ENCODE peak calls at places on chromosome 21, in ten cellular contexts. One of them, this sample, is unnamed.

GRCh38 chr21:46093668-46094400 is 4.1 kb upstream of the COL6A2 start:
- DNase-seq in effector memory CD8-positive, alpha-beta T cell: peak
- DNase-seq in ELR: no peak
- DNase-seq in AG10803: no peak
- DNase-seq in NCI-H82: no peak
- DNase-seq in Kasumi-1: no peak
- DNase-seq in stimulated activated naive CD4-positive, alpha-beta T cell: no peak
- DNase-seq in LoVo: no peak
- DNase-seq in effector memory CD4-positive, alpha-beta T cell: no peak
- DNase-seq in hepatocyte: no peak
- DNase-seq in this sample: no peak

GRCh38 chr21:33238565-33239255 is 9.0 kb downstream of the IFNAR2 start:
- DNase-seq in ELR: peak
- DNase-seq in effector memory CD8-positive, alpha-beta T cell: no peak
- DNase-seq in LoVo: no peak
- DNase-seq in effector memory CD4-positive, alpha-beta T cell: no peak
- DNase-seq in stimulated activated naive CD4-positive, alpha-beta T cell: no peak
- DNase-seq in hepatocyte: no peak
- DNase-seq in AG10803: no peak
- DNase-seq in NCI-H82: no peak
- DNase-seq in Kasumi-1: no peak
- DNase-seq in this sample: no peak

GRCh38 chr21:17798796-17799195 is 20.4 kb downstream of the C21orf91 start:
- DNase-seq in stimulated activated naive CD4-positive, alpha-beta T cell: no peak
- DNase-seq in hepatocyte: no peak
- DNase-seq in effector memory CD8-positive, alpha-beta T cell: no peak
- DNase-seq in AG10803: peak
- DNase-seq in ELR: no peak
- DNase-seq in effector memory CD4-positive, alpha-beta T cell: no peak
- DNase-seq in LoVo: no peak
- DNase-seq in Kasumi-1: no peak
- DNase-seq in NCI-H82: peak
- DNase-seq in this sample: no peak

GRCh38 chr21:44897326-44898010 is 23.2 kb downstream of the ITGB2 start:
- DNase-seq in effector memory CD8-positive, alpha-beta T cell: no peak
- DNase-seq in hepatocyte: no peak
- DNase-seq in NCI-H82: peak
- DNase-seq in Kasumi-1: no peak
- DNase-seq in LoVo: no peak
- DNase-seq in AG10803: no peak
- DNase-seq in effector memory CD4-positive, alpha-beta T cell: no peak
- DNase-seq in stimulated activated naive CD4-positive, alpha-beta T cell: no peak
- DNase-seq in ELR: no peak
- DNase-seq in this sample: no peak

GRCh38 chr21:29326914-29327554 is 28.3 kb downstream of the BACH1 start:
- DNase-seq in NCI-H82: no peak
- DNase-seq in AG10803: no peak
- DNase-seq in effector memory CD4-positive, alpha-beta T cell: no peak
- DNase-seq in Kasumi-1: no peak
- DNase-seq in LoVo: no peak
- DNase-seq in hepatocyte: no peak
- DNase-seq in effector memory CD8-positive, alpha-beta T cell: no peak
- DNase-seq in ELR: no peak
- DNase-seq in stimulated activated naive CD4-positive, alpha-beta T cell: no peak
- DNase-seq in this sample: no peak

GRCh38 chr21:45992311-45993209 is 11.0 kb downstream of the COL6A1 start:
- DNase-seq in ELR: no peak
- DNase-seq in hepatocyte: no peak
- DNase-seq in Kasumi-1: no peak
- DNase-seq in NCI-H82: no peak
- DNase-seq in AG10803: peak
- DNase-seq in effector memory CD4-positive, alpha-beta T cell: no peak
- DNase-seq in LoVo: no peak
- DNase-seq in effector memory CD8-positive, alpha-beta T cell: no peak
- DNase-seq in stimulated activated naive CD4-positive, alpha-beta T cell: no peak
- DNase-seq in this sample: peak

GRCh38 chr21:42833439-42833815 is 45.9 kb downstream of the WDR4 start:
- DNase-seq in AG10803: no peak
- DNase-seq in effector memory CD4-positive, alpha-beta T cell: peak
- DNase-seq in NCI-H82: peak
- DNase-seq in effector memory CD8-positive, alpha-beta T cell: no peak
- DNase-seq in stimulated activated naive CD4-positive, alpha-beta T cell: peak
- DNase-seq in hepatocyte: peak
- DNase-seq in LoVo: no peak
- DNase-seq in Kasumi-1: peak
- DNase-seq in ELR: peak
- DNase-seq in this sample: no peak

GRCh38 chr21:17829472-17829871 is 10.3 kb upstream of the C21orf91 start:
- DNase-seq in effector memory CD4-positive, alpha-beta T cell: no peak
- DNase-seq in effector memory CD8-positive, alpha-beta T cell: no peak
- DNase-seq in stimulated activated naive CD4-positive, alpha-beta T cell: no peak
- DNase-seq in AG10803: peak
- DNase-seq in hepatocyte: no peak
- DNase-seq in ELR: peak
- DNase-seq in LoVo: no peak
- DNase-seq in NCI-H82: no peak
- DNase-seq in Kasumi-1: no peak
- DNase-seq in this sample: no peak

GRCh38 chr21:33541105-33541711 is 709 bp downstream of the GART start:
- DNase-seq in effector memory CD4-positive, alpha-beta T cell: no peak
- DNase-seq in Kasumi-1: peak
- DNase-seq in stimulated activated naive CD4-positive, alpha-beta T cell: no peak
- DNase-seq in effector memory CD8-positive, alpha-beta T cell: no peak
- DNase-seq in LoVo: peak
- DNase-seq in NCI-H82: peak
- DNase-seq in AG10803: peak
- DNase-seq in ELR: peak
- DNase-seq in hepatocyte: no peak
- DNase-seq in this sample: no peak

GRCh38 chr21:45264146-45264918 is 23.4 kb downstream of the POFUT2 start:
- DNase-seq in effector memory CD4-positive, alpha-beta T cell: no peak
- DNase-seq in effector memory CD8-positive, alpha-beta T cell: no peak
- DNase-seq in hepatocyte: peak
- DNase-seq in ELR: no peak
- DNase-seq in Kasumi-1: no peak
- DNase-seq in LoVo: no peak
- DNase-seq in AG10803: no peak
- DNase-seq in NCI-H82: no peak
- DNase-seq in stimulated activated naive CD4-positive, alpha-beta T cell: no peak
- DNase-seq in this sample: no peak

GRCh38 chr21:46095106-46095719 is 2.7 kb upstream of the COL6A2 start:
- DNase-seq in stimulated activated naive CD4-positive, alpha-beta T cell: no peak
- DNase-seq in effector memory CD4-positive, alpha-beta T cell: no peak
- DNase-seq in LoVo: no peak
- DNase-seq in hepatocyte: no peak
- DNase-seq in effector memory CD8-positive, alpha-beta T cell: no peak
- DNase-seq in ELR: no peak
- DNase-seq in Kasumi-1: no peak
- DNase-seq in NCI-H82: no peak
- DNase-seq in AG10803: no peak
- DNase-seq in this sample: no peak

GRCh38 chr21:32382108-32382601 is 10.7 kb downstream of the URB1 start:
- DNase-seq in hepatocyte: no peak
- DNase-seq in LoVo: peak
- DNase-seq in effector memory CD4-positive, alpha-beta T cell: no peak
- DNase-seq in effector memory CD8-positive, alpha-beta T cell: no peak
- DNase-seq in AG10803: peak
- DNase-seq in stimulated activated naive CD4-positive, alpha-beta T cell: no peak
- DNase-seq in Kasumi-1: no peak
- DNase-seq in ELR: peak
- DNase-seq in NCI-H82: no peak
- DNase-seq in this sample: no peak

GRCh38 chr21:39014751-39015150 is 168.5 kb downstream of the PSMG1 start:
- DNase-seq in ELR: peak
- DNase-seq in stimulated activated naive CD4-positive, alpha-beta T cell: no peak
- DNase-seq in effector memory CD8-positive, alpha-beta T cell: no peak
- DNase-seq in LoVo: no peak
- DNase-seq in Kasumi-1: peak
- DNase-seq in hepatocyte: peak
- DNase-seq in NCI-H82: no peak
- DNase-seq in effector memory CD4-positive, alpha-beta T cell: no peak
- DNase-seq in AG10803: peak
- DNase-seq in this sample: no peak

GRCh38 chr21:34795152-34796141 is 126.7 kb downstream of the CLIC6 start:
- DNase-seq in NCI-H82: peak
- DNase-seq in effector memory CD4-positive, alpha-beta T cell: no peak
- DNase-seq in stimulated activated naive CD4-positive, alpha-beta T cell: no peak
- DNase-seq in Kasumi-1: no peak
- DNase-seq in AG10803: peak
- DNase-seq in hepatocyte: peak
- DNase-seq in LoVo: peak
- DNase-seq in ELR: peak
- DNase-seq in effector memory CD8-positive, alpha-beta T cell: no peak
- DNase-seq in this sample: no peak

GRCh38 chr21:35575280-35575915 is 484.9 kb downstream of the SETD4 start:
- DNase-seq in NCI-H82: no peak
- DNase-seq in AG10803: peak
- DNase-seq in effector memory CD4-positive, alpha-beta T cell: no peak
- DNase-seq in effector memory CD8-positive, alpha-beta T cell: no peak
- DNase-seq in LoVo: no peak
- DNase-seq in stimulated activated naive CD4-positive, alpha-beta T cell: no peak
- DNase-seq in hepatocyte: no peak
- DNase-seq in Kasumi-1: no peak
- DNase-seq in ELR: peak
- DNase-seq in this sample: no peak

GRCh38 chr21:15355066-15355465 is 290.3 kb upstream of the NRIP1 start:
- DNase-seq in AG10803: no peak
- DNase-seq in LoVo: no peak
- DNase-seq in stimulated activated naive CD4-positive, alpha-beta T cell: no peak
- DNase-seq in Kasumi-1: peak
- DNase-seq in ELR: no peak
- DNase-seq in effector memory CD4-positive, alpha-beta T cell: no peak
- DNase-seq in effector memory CD8-positive, alpha-beta T cell: no peak
- DNase-seq in NCI-H82: no peak
- DNase-seq in hepatocyte: no peak
- DNase-seq in this sample: no peak

GRCh38 chr21:32807717-32808380 is 36.3 kb upstream of the PAXBP1 start:
- DNase-seq in LoVo: peak
- DNase-seq in ELR: no peak
- DNase-seq in Kasumi-1: no peak
- DNase-seq in effector memory CD4-positive, alpha-beta T cell: no peak
- DNase-seq in effector memory CD8-positive, alpha-beta T cell: no peak
- DNase-seq in AG10803: peak
- DNase-seq in NCI-H82: peak
- DNase-seq in stimulated activated naive CD4-positive, alpha-beta T cell: no peak
- DNase-seq in hepatocyte: no peak
- DNase-seq in this sample: no peak

GRCh38 chr21:18350216-18350615 is 53.4 kb downstream of the TMPRSS15 start:
- DNase-seq in Kasumi-1: no peak
- DNase-seq in effector memory CD4-positive, alpha-beta T cell: no peak
- DNase-seq in effector memory CD8-positive, alpha-beta T cell: no peak
- DNase-seq in stimulated activated naive CD4-positive, alpha-beta T cell: no peak
- DNase-seq in LoVo: no peak
- DNase-seq in AG10803: peak
- DNase-seq in hepatocyte: no peak
- DNase-seq in NCI-H82: no peak
- DNase-seq in ELR: no peak
- DNase-seq in this sample: no peak

GRCh38 chr21:46667735-46668380 is 32.4 kb downstream of the PRMT2 start:
- DNase-seq in NCI-H82: peak
- DNase-seq in stimulated activated naive CD4-positive, alpha-beta T cell: peak
- DNase-seq in hepatocyte: peak
- DNase-seq in Kasumi-1: peak
- DNase-seq in LoVo: peak
- DNase-seq in AG10803: peak
- DNase-seq in ELR: peak
- DNase-seq in effector memory CD8-positive, alpha-beta T cell: no peak
- DNase-seq in effector memory CD4-positive, alpha-beta T cell: no peak
- DNase-seq in this sample: peak

GRCh38 chr21:28521932-28522826 is 470.5 kb downstream of the LTN1 start:
- DNase-seq in ELR: peak
- DNase-seq in NCI-H82: peak
- DNase-seq in Kasumi-1: no peak
- DNase-seq in AG10803: peak
- DNase-seq in effector memory CD4-positive, alpha-beta T cell: no peak
- DNase-seq in effector memory CD8-positive, alpha-beta T cell: peak
- DNase-seq in hepatocyte: peak
- DNase-seq in stimulated activated naive CD4-positive, alpha-beta T cell: no peak
- DNase-seq in LoVo: no peak
- DNase-seq in this sample: peak